ENCODE peak calls at places on chromosomes 4 and X, in four cellular contexts. R is HepG2, Y is K562, I is H1. F is an unnamed sample.

GRCh38 chrX:153669174-153669890 is 4.3 kb downstream of the PNCK start:
- DNase-seq in R (no peak), Y (peak; percentile 77), I (no peak), F (no peak)

GRCh38 chr4:149754526-149754925 is 61.1 kb downstream of the IQCM start:
- DNase-seq in R (no peak), Y (no peak), I (no peak), F (no peak)

GRCh38 chr4:102324725-102325124 is 20.6 kb downstream of the SLC39A8 start:
- DNase-seq in R (no peak), Y (no peak), I (no peak), F (no peak)

GRCh38 chr4:94116842-94117241 is 90.8 kb upstream of the SMARCAD1 start:
- DNase-seq in R (no peak), Y (no peak), I (no peak), F (no peak)

GRCh38 chrX:125382148-125382628 is 62.5 kb downstream of the TEX13C start:
- DNase-seq in R (no peak), Y (no peak), I (no peak), F (no peak)

GRCh38 chrX:136030357-136031225 is 45.4 kb downstream of the SLC9A6 start:
- DNase-seq in R (no peak), Y (no peak), I (no peak), F (no peak)

GRCh38 chrX:120732879-120733278 is 103.0 kb upstream of the C1GALT1C1 start:
- DNase-seq in R (no peak), Y (no peak), I (no peak), F (no peak)

GRCh38 chrX:3161686-3162085 is 120.4 kb downstream of the ARSF start:
- DNase-seq in R (no peak), Y (no peak), I (no peak), F (no peak)

GRCh38 chrX:78024349-78025108 is 55.1 kb upstream of the PGAM4 start:
- DNase-seq in R (peak; percentile 45), Y (peak; percentile 42), I (no peak), F (no peak)

GRCh38 chr4:7423391-7423790 is 11.3 kb downstream of the PSAPL1 start:
- DNase-seq in R (no peak), Y (no peak), I (no peak), F (no peak)

GRCh38 chrX:56268888-56269287 is 36.7 kb downstream of the KLF8 start:
- DNase-seq in R (no peak), Y (no peak), I (no peak), F (no peak)

GRCh38 chrX:39591099-39591498 is 506.7 kb downstream of the BCOR start:
- DNase-seq in R (no peak), Y (no peak), I (no peak), F (no peak)

GRCh38 chr4:82643994-82644730 is 82.4 kb upstream of the TMEM150C start:
- DNase-seq in R (no peak), Y (no peak), I (no peak), F (no peak)

GRCh38 chr4:55993994-55994657 is 45.4 kb downstream of the CEP135 start:
- DNase-seq in R (no peak), Y (no peak), I (no peak), F (no peak)

GRCh38 chrX:55709735-55710134 is 7.8 kb upstream of the RRAGB start:
- DNase-seq in R (no peak), Y (no peak), I (no peak), F (no peak)

GRCh38 chr4:185730849-185731608 is 81.0 kb downstream of the SORBS2 start:
- DNase-seq in R (no peak), Y (no peak), I (no peak), F (no peak)

GRCh38 chr4:13705521-13706035 is 78.1 kb upstream of the BOD1L1 start:
- DNase-seq in R (no peak), Y (no peak), I (no peak), F (no peak)

GRCh38 chr4:133152330-133152791 is 3.3 kb downstream of the PCDH10 start:
- DNase-seq in R (no peak), Y (no peak), I (no peak), F (no peak)

GRCh38 chr4:11427201-11427996 is 1.3 kb downstream of the HS3ST1 start:
- DNase-seq in R (no peak), Y (no peak), I (no peak), F (no peak)

GRCh38 chr4:107548211-107548905 is 171.7 kb downstream of the PAPSS1 start:
- DNase-seq in R (no peak), Y (no peak), I (no peak), F (no peak)

DNA sequence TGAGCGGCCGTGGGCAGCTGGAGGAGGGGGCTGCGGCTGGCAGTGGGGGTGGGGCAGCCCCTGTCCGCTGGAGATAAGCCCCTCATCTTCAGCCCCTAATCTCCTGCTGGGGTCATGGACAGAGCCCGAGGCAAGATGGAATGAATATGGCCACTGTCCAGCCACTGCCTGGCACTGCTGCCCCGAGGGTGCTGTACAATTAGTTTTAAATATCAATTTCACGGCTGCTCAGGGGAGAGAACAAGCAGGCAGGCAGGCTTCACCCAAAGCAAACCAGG is 64.1 kb upstream of the NKX1-1 start:
- DNase-seq in R (no peak), Y (no peak), I (no peak), F (no peak)
- TF ChIP-seq ZNF274 in R (no peak), Y (no peak), I (no peak), F (no peak)

GRCh38 chrX:117196481-117196880 is 733.7 kb upstream of the CT83 start:
- DNase-seq in R (no peak), Y (no peak), I (peak; percentile 7), F (peak; percentile 79)
- TF ChIP-seq ZNF274 in R (no peak), Y (no peak), I (no peak), F (no peak)

GRCh38 chr4:177740563-177740962 is 298.3 kb upstream of the AGA start:
- DNase-seq in R (no peak), Y (no peak), I (no peak), F (no peak)
- TF ChIP-seq ZNF274 in R (no peak), Y (no peak), I (no peak), F (no peak)

GRCh38 chr4:98963538-98964433 is 31.7 kb upstream of the METAP1 start:
- DNase-seq in R (no peak), Y (no peak), I (no peak), F (no peak)

GRCh38 chr4:98959411-98959810 is 30.5 kb upstream of the EIF4E start:
- DNase-seq in R (no peak), Y (no peak), I (no peak), F (no peak)

GRCh38 chr4:98961770-98962169 is 32.8 kb upstream of the EIF4E start:
- DNase-seq in R (no peak), Y (no peak), I (no peak), F (no peak)

GRCh38 chr4:98955229-98955628 is 26.3 kb upstream of the EIF4E start:
- DNase-seq in R (no peak), Y (no peak), I (no peak), F (no peak)

DNA sequence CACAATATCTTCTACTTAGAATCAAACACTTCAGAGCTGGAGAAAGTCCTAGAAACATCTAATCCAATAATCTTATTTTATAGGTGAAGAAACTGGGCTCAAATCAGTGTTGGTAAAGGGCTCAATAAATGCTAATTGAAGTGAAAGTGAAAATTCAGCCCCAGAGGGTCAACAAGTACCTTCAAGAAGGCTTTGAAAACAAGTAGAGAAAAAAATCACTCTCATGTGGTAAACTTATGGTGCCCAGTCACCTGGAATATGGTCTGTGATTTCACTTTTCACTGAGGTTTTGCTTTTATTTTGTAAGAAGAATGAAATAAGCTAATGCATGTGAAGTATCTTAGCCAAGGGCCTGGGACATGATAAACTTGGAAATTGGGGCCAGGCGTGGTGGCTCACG is 29.1 kb upstream of the EIF4E start:
- DNase-seq in R (no peak), Y (no peak), I (no peak), F (no peak)
- TF ChIP-seq ZNF274 in R (no peak), Y (no peak), I (no peak), F (no peak)

DNA sequence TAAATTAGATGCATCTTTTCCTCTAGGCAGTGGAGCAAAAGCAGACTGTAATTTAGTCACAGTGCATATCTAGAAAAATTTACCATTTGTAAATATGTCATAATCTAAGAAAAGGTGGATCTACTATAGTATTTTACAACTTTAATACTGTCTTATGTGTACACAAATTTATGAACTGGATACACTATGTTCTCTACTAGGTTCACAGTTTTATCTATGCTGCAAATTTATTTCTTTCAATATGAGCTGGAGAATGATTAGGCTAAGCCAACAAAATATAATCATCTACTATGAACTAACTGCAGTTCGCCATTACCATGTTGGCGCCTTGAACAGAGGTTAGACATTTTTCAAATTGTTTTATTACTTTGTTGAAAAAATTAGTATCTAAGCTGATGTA is 372.6 kb upstream of the NDST3 start:
- DNase-seq in R (no peak), Y (no peak), I (no peak), F (no peak)
- TF ChIP-seq ZNF274 in R (no peak), Y (no peak), I (no peak), F (no peak)

F was measured in NT2/D1.